ENCODE peak calls at places on chromosomes 1 and 21, in seven cellular contexts. One of them, this sample, is unnamed.

GRCh38 chr1:157198619-157199420 is 60.6 kb upstream of the ETV3 start:
- DNase-seq in ureter: peak; percentile 65
- DNase-seq in GM10248: no peak
- DNase-seq in CD8-positive, alpha-beta T cell: no peak
- DNase-seq in AG08396: no peak
- DNase-seq in naive thymus-derived CD8-positive, alpha-beta T cell: no peak
- DNase-seq in hypothalamus: no peak
- DNase-seq in this sample: no peak

GRCh38 chr1:45246760-45247159 is 40.4 kb upstream of the ZSWIM5 start:
- DNase-seq in ureter: no peak
- DNase-seq in GM10248: no peak
- DNase-seq in CD8-positive, alpha-beta T cell: no peak
- DNase-seq in AG08396: peak; percentile 57
- DNase-seq in naive thymus-derived CD8-positive, alpha-beta T cell: no peak
- DNase-seq in hypothalamus: no peak
- DNase-seq in this sample: no peak

GRCh38 chr1:192869308-192869940 is 60.6 kb downstream of the RGS2 start:
- DNase-seq in ureter: no peak
- DNase-seq in GM10248: no peak
- DNase-seq in CD8-positive, alpha-beta T cell: no peak
- DNase-seq in AG08396: no peak
- DNase-seq in naive thymus-derived CD8-positive, alpha-beta T cell: no peak
- DNase-seq in hypothalamus: no peak
- DNase-seq in this sample: no peak

GRCh38 chr1:218164111-218164929 is 120.8 kb upstream of the RRP15 start:
- DNase-seq in ureter: no peak
- DNase-seq in GM10248: peak; percentile 13
- DNase-seq in CD8-positive, alpha-beta T cell: no peak
- DNase-seq in AG08396: peak; percentile 20
- DNase-seq in naive thymus-derived CD8-positive, alpha-beta T cell: no peak
- DNase-seq in hypothalamus: no peak
- DNase-seq in this sample: peak; percentile 90

GRCh38 chr1:204477036-204477740 is 17.4 kb downstream of the PIK3C2B start:
- DNase-seq in ureter: no peak
- DNase-seq in GM10248: peak; percentile 6
- DNase-seq in CD8-positive, alpha-beta T cell: no peak
- DNase-seq in AG08396: no peak
- DNase-seq in naive thymus-derived CD8-positive, alpha-beta T cell: no peak
- DNase-seq in hypothalamus: peak; percentile 85
- DNase-seq in this sample: no peak

GRCh38 chr1:75725256-75725655 is 747 bp downstream of the ACADM start:
- DNase-seq in ureter: no peak
- DNase-seq in GM10248: no peak
- DNase-seq in CD8-positive, alpha-beta T cell: no peak
- DNase-seq in AG08396: no peak
- DNase-seq in naive thymus-derived CD8-positive, alpha-beta T cell: no peak
- DNase-seq in hypothalamus: no peak
- DNase-seq in this sample: no peak

GRCh38 chr1:3850857-3851256 is 6.2 kb downstream of the CEP104 start:
- DNase-seq in ureter: no peak
- DNase-seq in GM10248: no peak
- DNase-seq in CD8-positive, alpha-beta T cell: no peak
- DNase-seq in AG08396: no peak
- DNase-seq in naive thymus-derived CD8-positive, alpha-beta T cell: no peak
- DNase-seq in hypothalamus: no peak
- DNase-seq in this sample: no peak

GRCh38 chr1:67604778-67605177 is 80.2 kb upstream of the GADD45A start:
- DNase-seq in ureter: no peak
- DNase-seq in GM10248: no peak
- DNase-seq in CD8-positive, alpha-beta T cell: no peak
- DNase-seq in AG08396: no peak
- DNase-seq in naive thymus-derived CD8-positive, alpha-beta T cell: no peak
- DNase-seq in hypothalamus: no peak
- DNase-seq in this sample: peak; percentile 54

GRCh38 chr1:172452536-172453159 is 8.8 kb upstream of the PIGC start:
- DNase-seq in ureter: no peak
- DNase-seq in GM10248: no peak
- DNase-seq in CD8-positive, alpha-beta T cell: no peak
- DNase-seq in AG08396: no peak
- DNase-seq in naive thymus-derived CD8-positive, alpha-beta T cell: no peak
- DNase-seq in hypothalamus: no peak
- DNase-seq in this sample: peak; percentile 27

GRCh38 chr1:181090653-181091126 is 2.2 kb downstream of the IER5 start:
- DNase-seq in ureter: no peak
- DNase-seq in GM10248: no peak
- DNase-seq in CD8-positive, alpha-beta T cell: peak; percentile 20
- DNase-seq in AG08396: no peak
- DNase-seq in naive thymus-derived CD8-positive, alpha-beta T cell: no peak
- DNase-seq in hypothalamus: no peak
- DNase-seq in this sample: no peak

GRCh38 chr1:53568540-53568939 is 109.3 kb downstream of the DMRTB1 start:
- DNase-seq in ureter: no peak
- DNase-seq in GM10248: no peak
- DNase-seq in CD8-positive, alpha-beta T cell: no peak
- DNase-seq in AG08396: no peak
- DNase-seq in naive thymus-derived CD8-positive, alpha-beta T cell: no peak
- DNase-seq in hypothalamus: no peak
- DNase-seq in this sample: no peak

GRCh38 chr1:181134543-181135461 is 46.3 kb downstream of the IER5 start:
- DNase-seq in ureter: peak; percentile 84
- DNase-seq in GM10248: peak; percentile 73
- DNase-seq in CD8-positive, alpha-beta T cell: no peak
- DNase-seq in AG08396: peak; percentile 65
- DNase-seq in naive thymus-derived CD8-positive, alpha-beta T cell: no peak
- DNase-seq in hypothalamus: no peak
- DNase-seq in this sample: no peak

GRCh38 chr1:71488555-71489252 is 407.9 kb upstream of the ZRANB2 start:
- DNase-seq in ureter: no peak
- DNase-seq in GM10248: no peak
- DNase-seq in CD8-positive, alpha-beta T cell: no peak
- DNase-seq in AG08396: no peak
- DNase-seq in naive thymus-derived CD8-positive, alpha-beta T cell: no peak
- DNase-seq in hypothalamus: no peak
- DNase-seq in this sample: no peak

GRCh38 chr1:8816306-8816705 is 1.1 kb downstream of the RERE start:
- DNase-seq in ureter: no peak
- DNase-seq in GM10248: no peak
- DNase-seq in CD8-positive, alpha-beta T cell: no peak
- DNase-seq in AG08396: peak; percentile 39
- DNase-seq in naive thymus-derived CD8-positive, alpha-beta T cell: no peak
- DNase-seq in hypothalamus: no peak
- DNase-seq in this sample: no peak

GRCh38 chr1:169576934-169577331 is 9.3 kb downstream of the F5 start:
- DNase-seq in ureter: no peak
- DNase-seq in GM10248: no peak
- DNase-seq in CD8-positive, alpha-beta T cell: no peak
- DNase-seq in AG08396: no peak
- DNase-seq in naive thymus-derived CD8-positive, alpha-beta T cell: no peak
- DNase-seq in hypothalamus: no peak
- DNase-seq in this sample: no peak

GRCh38 chr1:2632051-2632430 is 775 bp downstream of the MMEL1 start:
- DNase-seq in ureter: no peak
- DNase-seq in GM10248: no peak
- DNase-seq in CD8-positive, alpha-beta T cell: no peak
- DNase-seq in AG08396: no peak
- DNase-seq in naive thymus-derived CD8-positive, alpha-beta T cell: no peak
- DNase-seq in hypothalamus: no peak
- DNase-seq in this sample: no peak

GRCh38 chr21:26194326-26194725 is 23.8 kb upstream of the APP start:
- DNase-seq in ureter: no peak
- DNase-seq in GM10248: no peak
- DNase-seq in CD8-positive, alpha-beta T cell: no peak
- DNase-seq in AG08396: no peak
- DNase-seq in naive thymus-derived CD8-positive, alpha-beta T cell: no peak
- DNase-seq in hypothalamus: no peak
- DNase-seq in this sample: no peak

GRCh38 chr1:217403321-217403720 is 227.6 kb downstream of the GPATCH2 start:
- DNase-seq in ureter: no peak
- DNase-seq in GM10248: no peak
- DNase-seq in CD8-positive, alpha-beta T cell: no peak
- DNase-seq in AG08396: no peak
- DNase-seq in naive thymus-derived CD8-positive, alpha-beta T cell: no peak
- DNase-seq in hypothalamus: no peak
- DNase-seq in this sample: no peak

GRCh38 chr1:47325530-47325929 is 8.1 kb upstream of the CMPK1 start:
- DNase-seq in ureter: no peak
- DNase-seq in GM10248: no peak
- DNase-seq in CD8-positive, alpha-beta T cell: no peak
- DNase-seq in AG08396: no peak
- DNase-seq in naive thymus-derived CD8-positive, alpha-beta T cell: no peak
- DNase-seq in hypothalamus: no peak
- DNase-seq in this sample: no peak

GRCh38 chr1:91501527-91501859 is 842 bp downstream of the CDC7 start:
- DNase-seq in ureter: no peak
- DNase-seq in GM10248: peak; percentile 25
- DNase-seq in CD8-positive, alpha-beta T cell: no peak
- DNase-seq in AG08396: peak; percentile 41
- DNase-seq in naive thymus-derived CD8-positive, alpha-beta T cell: no peak
- DNase-seq in hypothalamus: no peak
- DNase-seq in this sample: no peak

GRCh38 chr1:108079550-108079949 is 114.6 kb upstream of the VAV3 start:
- DNase-seq in ureter: no peak
- DNase-seq in GM10248: no peak
- DNase-seq in CD8-positive, alpha-beta T cell: peak; percentile 49
- DNase-seq in AG08396: no peak
- DNase-seq in naive thymus-derived CD8-positive, alpha-beta T cell: peak; percentile 43
- DNase-seq in hypothalamus: no peak
- DNase-seq in this sample: no peak

GRCh38 chr1:225769687-225770086 is 7.9 kb upstream of the SRP9 start:
- DNase-seq in ureter: no peak
- DNase-seq in GM10248: no peak
- DNase-seq in CD8-positive, alpha-beta T cell: no peak
- DNase-seq in AG08396: no peak
- DNase-seq in naive thymus-derived CD8-positive, alpha-beta T cell: no peak
- DNase-seq in hypothalamus: no peak
- DNase-seq in this sample: no peak

GRCh38 chr1:224864006-224864405 is 65.5 kb upstream of the DNAH14 start:
- DNase-seq in ureter: no peak
- DNase-seq in GM10248: no peak
- DNase-seq in CD8-positive, alpha-beta T cell: no peak
- DNase-seq in AG08396: no peak
- DNase-seq in naive thymus-derived CD8-positive, alpha-beta T cell: no peak
- DNase-seq in hypothalamus: no peak
- DNase-seq in this sample: no peak

GRCh38 chr1:18923721-18924610 is 21.6 kb upstream of the ALDH4A1 start:
- DNase-seq in ureter: no peak
- DNase-seq in GM10248: no peak
- DNase-seq in CD8-positive, alpha-beta T cell: no peak
- DNase-seq in AG08396: peak; percentile 48
- DNase-seq in naive thymus-derived CD8-positive, alpha-beta T cell: no peak
- DNase-seq in hypothalamus: peak; percentile 38
- DNase-seq in this sample: no peak

GRCh38 chr1:40476924-40477679 is at the start of gene ZFP69:
- DNase-seq in ureter: peak; percentile 59
- DNase-seq in GM10248: peak; percentile 91
- DNase-seq in CD8-positive, alpha-beta T cell: peak; percentile 73
- DNase-seq in AG08396: peak; percentile 94
- DNase-seq in naive thymus-derived CD8-positive, alpha-beta T cell: peak; percentile 60
- DNase-seq in hypothalamus: peak; percentile 41
- DNase-seq in this sample: peak; percentile 83

GRCh38 chr1:25342846-25343245 is 4.7 kb downstream of the TMEM50A start:
- DNase-seq in ureter: no peak
- DNase-seq in GM10248: no peak
- DNase-seq in CD8-positive, alpha-beta T cell: no peak
- DNase-seq in AG08396: no peak
- DNase-seq in naive thymus-derived CD8-positive, alpha-beta T cell: no peak
- DNase-seq in hypothalamus: no peak
- DNase-seq in this sample: no peak

GRCh38 chr1:170126691-170127090 is 19.1 kb upstream of the NTMT2 start:
- DNase-seq in ureter: no peak
- DNase-seq in GM10248: peak; percentile 41
- DNase-seq in CD8-positive, alpha-beta T cell: no peak
- DNase-seq in AG08396: peak; percentile 44
- DNase-seq in naive thymus-derived CD8-positive, alpha-beta T cell: no peak
- DNase-seq in hypothalamus: no peak
- DNase-seq in this sample: peak; percentile 63

GRCh38 chr1:119882172-119883029 is 13.9 kb downstream of the ADAM30 start:
- DNase-seq in ureter: no peak
- DNase-seq in GM10248: no peak
- DNase-seq in CD8-positive, alpha-beta T cell: no peak
- DNase-seq in AG08396: no peak
- DNase-seq in naive thymus-derived CD8-positive, alpha-beta T cell: no peak
- DNase-seq in hypothalamus: no peak
- DNase-seq in this sample: no peak

This sample was measured in neural progenitor cell.